ENCODE peak calls at places on chromosomes 3 and 15, in four cellular contexts. W is stimulated activated CD4-positive, alpha-beta T cell treated with anti-CD3 and anti-CD28 coated beads, Interleukin-4, amount 100 ng/mL, for 1 hour; X is PC-3; R is NCI-H2171. O is an unnamed sample.

GRCh38 chr3:149382091-149382467 is 4.6 kb upstream of the TM4SF1 start:
- DNase-seq in R (no peak), X (peak), W (no peak), O (no peak)

GRCh38 chr3:44969170-44969569 is 6.8 kb downstream of the ZDHHC3 start:
- DNase-seq in W (no peak), R (no peak), X (no peak), O (no peak)

GRCh38 chr15:55791576-55792400 is 48.8 kb upstream of the PRTG start:
- DNase-seq in X (peak), W (no peak), R (no peak), O (no peak)

GRCh38 chr3:9067352-9067975 is 104.2 kb upstream of the RAD18 start:
- DNase-seq in W (peak), R (no peak), X (peak), O (no peak)

GRCh38 chr3:128549283-128550112 is 56.5 kb upstream of the GATA2 start:
- DNase-seq in W (no peak), R (no peak), X (peak), O (no peak)

GRCh38 chr3:192174283-192174682 is 553.1 kb downstream of the FGF12 start:
- DNase-seq in R (no peak), W (no peak), X (no peak), O (no peak)

GRCh38 chr3:78023257-78023656 is 983.4 kb downstream of the ROBO2 start:
- DNase-seq in R (no peak), W (no peak), X (no peak), O (no peak)

GRCh38 chr3:21912656-21913055 is 161.6 kb upstream of the ZNF385D start:
- DNase-seq in W (no peak), R (no peak), X (no peak), O (no peak)

GRCh38 chr3:51994530-51994929 is 1.2 kb downstream of the RPL29 start:
- DNase-seq in R (no peak), X (no peak), W (no peak), O (no peak)

GRCh38 chr3:13280856-13281656 is 139.1 kb downstream of the NUP210 start:
- DNase-seq in X (no peak), W (no peak), R (no peak), O (no peak)

GRCh38 chr15:72237286-72238224 is 6.6 kb upstream of the PKM start:
- DNase-seq in R (no peak), W (peak), X (peak), O (peak)

GRCh38 chr3:183534249-183534648 is 21.3 kb downstream of the KLHL6 start:
- DNase-seq in R (no peak), W (no peak), X (peak), O (no peak)

GRCh38 chr15:40964006-40964405 is 10.7 kb downstream of the CHAC1 start:
- DNase-seq in R (no peak), W (no peak), X (no peak), O (no peak)

GRCh38 chr3:160092760-160093159 is 104.1 kb downstream of the IL12A start:
- DNase-seq in X (no peak), W (no peak), R (no peak), O (no peak)

GRCh38 chr15:66103293-66103590 is 150.3 kb downstream of the MEGF11 start:
- DNase-seq in W (no peak), X (no peak), R (no peak), O (no peak)

GRCh38 chr15:56917652-56918045 is 795 bp upstream of the TCF12 start:
- DNase-seq in R (no peak), X (no peak), W (no peak), O (no peak)

GRCh38 chr3:50157821-50158556 is 2.9 kb downstream of the SEMA3F start:
- DNase-seq in W (no peak), X (no peak), R (peak), O (no peak)

GRCh38 chr3:152508705-152509104 is 240.0 kb downstream of the MBNL1 start:
- DNase-seq in X (peak), W (no peak), R (no peak), O (no peak)

GRCh38 chr3:123258811-123259420 is 57.2 kb downstream of the SEC22A start:
- DNase-seq in X (peak), R (peak), W (no peak), O (no peak)

GRCh38 chr3:128854382-128854939 is 25.0 kb upstream of the ACAD9 start:
- DNase-seq in W (no peak), X (no peak), R (no peak), O (no peak)

GRCh38 chr3:122184591-122184929 is 1.1 kb downstream of the CASR start:
- DNase-seq in R (no peak), W (no peak), X (no peak), O (no peak)

GRCh38 chr3:172918165-172918564 is 167.6 kb downstream of the ECT2 start:
- DNase-seq in X (peak), W (no peak), R (no peak), O (no peak)

GRCh38 chr15:37134699-37135131 is 34.4 kb upstream of the MEIS2 start:
- DNase-seq in W (no peak), R (no peak), X (peak), O (no peak)

GRCh38 chr3:129632056-129632455 is 25.6 kb upstream of the PLXND1 start:
- DNase-seq in R (no peak), W (no peak), X (no peak), O (no peak)

GRCh38 chr3:169250000-169250399 is 413.5 kb downstream of the MECOM start:
- DNase-seq in X (no peak), W (no peak), R (no peak), O (no peak)

GRCh38 chr3:150673966-150674365 is 29.8 kb downstream of the ERICH6 start:
- DNase-seq in R (no peak), W (no peak), X (no peak), O (no peak)

GRCh38 chr3:23676093-23676492 is 129.7 kb upstream of the UBE2E1 start:
- DNase-seq in X (peak), R (no peak), W (no peak), O (no peak)

GRCh38 chr15:87477759-87478687 is 778.5 kb downstream of the NTRK3 start:
- DNase-seq in W (no peak), R (no peak), X (peak), O (no peak)

GRCh38 chr3:136350132-136350531 is 100.0 kb downstream of the PCCB start:
- DNase-seq in X (peak), R (no peak), W (no peak), O (no peak)

GRCh38 chr3:126344380-126345041 is 12.7 kb downstream of the KLF15 start:
- DNase-seq in W (no peak), R (no peak), X (no peak), O (no peak)

GRCh38 chr15:73923488-73924164 is 2.6 kb upstream of the LOXL1 start:
- DNase-seq in W (no peak), X (no peak), R (no peak), O (no peak)

GRCh38 chr3:193982258-193982659 is 153.7 kb upstream of the HES1 start:
- DNase-seq in W (no peak), X (peak), R (no peak), O (no peak)

GRCh38 chr3:170414202-170414663 is 4.4 kb upstream of the CLDN11 start:
- DNase-seq in W (peak), R (peak), X (peak), O (peak)

GRCh38 chr3:45381168-45381852 is 7.1 kb upstream of the LARS2 start:
- DNase-seq in W (no peak), R (no peak), X (no peak), O (peak)

GRCh38 chr3:155407331-155407730 is 113.8 kb upstream of the STRIT1 start:
- DNase-seq in R (no peak), X (peak), W (no peak), O (no peak)

GRCh38 chr3:69972672-69973071 is 26.9 kb upstream of the SAMMSON start:
- DNase-seq in W (no peak), X (no peak), R (no peak), O (no peak)

GRCh38 chr15:82093774-82094211 is 48.0 kb upstream of the MEX3B start:
- DNase-seq in X (peak), W (no peak), R (no peak), O (no peak)